ENCODE peak calls at places on chromosome 22, in five cellular contexts. R is tibial nerve, F is K562, N is IMR-90, P is adrenal gland. O is an unnamed sample. For H3K36me3, the result is how much of the 10 kb centered on the place peaks cover.

GRCh38 chr22:44587004-44587793 is 89.2 kb upstream of the RTL6 start:
- DNase-seq in R (no peak), F (no peak), N (peak), P (no peak), O (no peak)

GRCh38 chr22:37905534-37906363 is at the start of gene MICALL1:
- DNase-seq in R (peak), F (peak), N (peak), P (peak), O (peak)

GRCh38 chr22:44646141-44646540 is 55.9 kb upstream of the PRR5 start:
- DNase-seq in R (no peak), F (no peak), N (no peak), P (no peak), O (no peak)

GRCh38 chr22:39081557-39081956 is 4.5 kb downstream of the APOBEC3G start:
- DNase-seq in R (no peak), F (no peak), N (no peak), P (no peak), O (no peak)

GRCh38 chr22:38835888-38836301 is 7.9 kb downstream of the NPTXR start:
- DNase-seq in R (no peak), F (no peak), N (peak), P (no peak), O (no peak)

GRCh38 chr22:43829448-43829821 is 17.3 kb upstream of the EFCAB6 start:
- DNase-seq in R (no peak), F (no peak), N (peak), P (no peak), O (no peak)

GRCh38 chr22:20567993-20568417 is 60.6 kb downstream of the MED15 start:
- DNase-seq in R (no peak), F (peak), N (peak), P (no peak), O (no peak)

GRCh38 chr22:50102946-50103345 is 13.1 kb downstream of the MOV10L1 start:
- DNase-seq in R (no peak), F (peak), N (no peak), P (no peak), O (no peak)

GRCh38 chr22:17243524-17243923 is 24.3 kb upstream of the ADA2 start:
- DNase-seq in R (no peak), F (peak), N (no peak), P (peak), O (no peak)

GRCh38 chr22:27754247-27754887 is 47.2 kb downstream of the MN1 start:
- DNase-seq in R (no peak), F (peak), N (no peak), P (no peak), O (peak)

GRCh38 chr22:41943661-41944209 is 3.2 kb downstream of the CENPM start:
- DNase-seq in R (no peak), F (no peak), N (peak), P (no peak), O (no peak)

GRCh38 chr22:44925465-44926123 is 84.2 kb downstream of the PHF21B start:
- DNase-seq in R (no peak), F (no peak), N (no peak), P (no peak), O (no peak)

GRCh38 chr22:37747090-37747714 is 50.4 kb downstream of the TRIOBP start:
- DNase-seq in R (no peak), F (peak), N (peak), P (peak), O (no peak)

GRCh38 chr22:39264344-39265116 is 19.7 kb upstream of the PDGFB start:
- DNase-seq in R (peak), F (no peak), N (no peak), P (peak), O (no peak)

GRCh38 chr22:29105468-29105867 is 32.6 kb downstream of the KREMEN1 start:
- DNase-seq in R (no peak), F (no peak), N (peak), P (no peak), O (no peak)

GRCh38 chr22:35648066-35649025 is at the start of gene APOL6:
- DNase-seq in R (no peak), F (peak), N (peak), P (peak), O (peak)

GRCh38 chr22:40635940-40636379 is 559 bp downstream of the MRTFA start:
- DNase-seq in R (no peak), F (no peak), N (no peak), P (peak), O (no peak)

GRCh38 chr22:49768961-49769690 is 58.5 kb downstream of the BRD1 start:
- DNase-seq in R (no peak), F (no peak), N (peak), P (peak), O (no peak)

DNA sequence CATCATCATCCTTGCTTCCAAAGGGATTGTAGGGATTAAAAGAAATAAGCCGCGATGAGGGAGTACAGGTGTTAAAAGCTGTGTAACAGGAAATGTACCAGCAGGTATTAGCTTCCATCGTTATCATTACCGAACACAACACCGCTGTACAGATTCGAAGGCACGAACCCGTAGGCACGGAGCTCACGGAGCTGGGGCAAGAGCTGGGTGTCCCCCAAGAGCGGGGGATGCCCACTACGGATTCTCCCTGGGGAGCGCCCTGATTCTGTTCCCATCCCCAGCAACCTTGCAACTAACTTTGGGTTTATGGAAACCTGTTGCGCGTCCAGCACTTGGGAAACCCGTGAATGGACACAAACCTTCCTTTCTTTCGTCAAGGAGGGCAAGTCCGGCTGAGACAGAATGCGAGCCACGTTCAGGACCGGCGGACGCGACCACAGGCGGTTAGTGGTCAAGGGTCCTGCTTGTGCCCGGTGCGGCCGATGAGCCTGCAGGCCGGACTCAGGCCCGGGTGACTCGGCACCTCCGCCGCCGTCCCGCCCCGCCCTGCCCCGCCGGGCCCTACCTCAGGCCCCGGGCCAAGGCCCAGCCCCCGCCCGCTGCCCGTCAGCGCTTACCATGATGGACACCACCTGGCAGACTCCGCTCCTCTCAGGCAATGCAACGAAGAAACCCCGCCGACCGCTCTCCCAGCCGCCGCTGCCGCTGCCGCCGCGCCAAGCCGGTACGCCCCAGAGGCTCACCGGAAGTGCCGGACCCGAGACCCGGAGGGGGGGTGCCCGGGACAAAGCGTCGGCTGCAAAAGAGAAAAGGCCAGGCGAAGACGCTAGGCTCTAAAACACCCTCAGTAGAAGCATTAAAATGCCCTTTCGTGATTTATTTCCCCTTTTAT is at the start of gene UFD1:
- DNase-seq in R (peak), F (peak), N (peak), P (peak), O (peak)
- TF ChIP-seq POLR2A in R (peak), F (no peak), N (peak), P (peak), O (no peak)

GRCh38 chr22:25698986-25699385 is 43.0 kb upstream of the MYO18B start:
- DNase-seq in R (no peak), F (no peak), N (no peak), P (no peak), O (no peak)
- TF ChIP-seq CTCF in R (no peak), F (no peak), N (no peak), P (no peak), O (no peak)

DNA sequence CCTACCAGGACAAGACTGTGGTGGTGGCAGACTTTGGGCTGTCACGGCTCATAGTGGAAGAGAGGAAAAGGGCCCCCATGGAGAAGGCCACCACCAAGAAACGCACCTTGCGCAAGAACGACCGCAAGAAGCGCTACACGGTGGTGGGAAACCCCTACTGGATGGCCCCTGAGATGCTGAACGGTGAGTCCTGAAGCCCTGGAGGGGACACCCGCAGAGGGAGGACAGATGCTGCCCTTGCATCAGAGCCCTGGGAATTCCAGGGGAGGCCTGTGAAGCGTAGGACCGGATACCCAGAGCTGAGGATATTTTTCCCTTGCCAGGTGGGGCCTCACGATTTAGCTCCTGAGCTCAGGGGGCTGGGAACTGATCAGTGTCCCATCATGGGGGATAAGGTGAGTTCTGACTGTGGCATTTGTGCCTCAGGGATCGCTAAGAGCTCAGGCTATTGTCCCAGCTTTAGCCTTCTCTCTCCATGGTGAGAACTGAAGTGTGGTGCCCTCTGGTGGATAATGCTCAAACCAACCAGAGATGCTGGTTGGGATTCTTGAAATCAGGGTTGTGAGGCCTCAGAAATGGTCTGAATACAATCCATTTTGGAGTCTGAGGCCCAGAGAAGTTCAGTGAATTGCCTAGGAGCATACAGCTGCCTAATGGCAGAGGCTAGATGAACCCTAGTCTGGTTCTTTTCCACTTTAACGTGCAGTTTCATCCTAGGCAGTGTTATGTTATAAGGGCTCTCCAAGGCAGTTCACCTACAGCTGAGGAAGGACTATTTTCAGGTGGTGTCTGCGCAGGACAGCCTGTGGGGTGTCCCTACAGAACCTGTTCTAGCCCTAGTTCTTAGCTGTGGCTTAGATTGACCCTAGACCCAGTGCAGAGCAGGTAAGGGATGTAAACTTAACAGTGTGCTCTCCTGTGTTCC is 19.5 kb downstream of the PIK3IP1 start:
- DNase-seq in R (no peak), F (peak), N (peak), P (peak), O (peak)
- H3K36me3 ChIP-seq in R (under half), F (under half), N (under half), P (under half), O (under half)

DNA sequence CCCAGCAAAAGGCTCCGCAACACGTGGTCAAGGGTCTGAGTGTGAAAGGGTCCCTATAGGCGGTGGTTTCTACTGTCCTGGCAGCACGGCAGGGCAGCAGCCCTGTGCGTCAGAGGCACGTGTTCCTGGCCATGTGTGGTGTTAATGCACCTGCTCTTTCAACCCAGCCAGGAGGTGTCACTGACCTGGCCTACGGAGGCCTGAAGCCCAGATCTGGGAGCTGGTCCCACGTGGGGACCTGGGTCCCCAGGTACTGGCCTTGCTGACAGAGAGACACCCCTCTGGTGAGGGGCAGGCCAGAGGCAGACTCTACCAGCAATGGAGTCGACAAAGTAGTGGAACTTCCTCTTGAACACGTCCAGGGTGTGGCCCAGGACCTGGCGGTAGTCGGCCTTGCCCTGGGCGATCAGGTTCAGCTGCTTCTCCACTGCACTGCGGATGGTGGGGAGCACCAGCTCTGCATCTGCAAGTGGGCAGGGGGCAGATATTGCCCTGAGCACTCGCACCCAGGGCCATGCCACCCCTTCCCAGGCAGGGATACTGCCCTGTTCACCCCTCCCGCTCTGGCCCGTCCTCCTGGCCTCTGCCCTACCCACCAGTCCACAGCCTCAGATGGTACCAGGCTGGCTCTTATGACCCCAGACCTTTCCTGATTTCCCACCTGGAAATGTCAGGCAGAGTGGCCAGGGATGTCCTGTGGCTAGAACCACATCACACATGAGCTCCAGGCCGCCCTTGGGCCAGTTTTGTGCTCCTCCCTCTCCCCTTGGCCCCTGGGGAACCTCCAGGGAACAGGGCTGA is 6.8 kb upstream of the PPM1F start:
- DNase-seq in R (no peak), F (no peak), N (no peak), P (no peak), O (no peak)
- TF ChIP-seq POLR2A in R (no peak), F (peak), N (no peak), P (no peak), O (no peak)

GRCh38 chr22:46536559-46537220 is 730 bp downstream of the CELSR1 start:
- DNase-seq in R (no peak), F (no peak), N (no peak), P (no peak), O (no peak)
- TF ChIP-seq CTCF in R (no peak), F (no peak), N (no peak), P (no peak), O (no peak)